ENCODE peak calls at places on chromosomes 4 and X, in four cellular contexts. One of them, this sample, is unnamed.

GRCh38 chrX:136456133-136456532 is 31.6 kb upstream of the BRS3 start:
- DNase-seq in GM12878: no peak
- DNase-seq in K562: peak; percentile 16
- DNase-seq in A549: no peak
- DNase-seq in this sample: no peak

GRCh38 chr4:7223566-7223965 is 31.2 kb downstream of the SORCS2 start:
- DNase-seq in GM12878: no peak
- DNase-seq in K562: no peak
- DNase-seq in A549: peak; percentile 46
- DNase-seq in this sample: no peak

GRCh38 chr4:6727081-6727942 is 11.3 kb downstream of the BLOC1S4 start:
- DNase-seq in GM12878: no peak
- DNase-seq in K562: no peak
- DNase-seq in A549: no peak
- DNase-seq in this sample: peak; percentile 27

GRCh38 chrX:102746134-102746584 is 25.6 kb downstream of the GPRASP3 start:
- DNase-seq in A549: no peak
- DNase-seq in GM12878: no peak
- DNase-seq in K562: no peak
- DNase-seq in this sample: peak; percentile 49

GRCh38 chr4:87975466-87975865 is at the start of gene SPP1:
- DNase-seq in GM12878: no peak
- DNase-seq in K562: no peak
- DNase-seq in A549: peak; percentile 76
- DNase-seq in this sample: peak; percentile 87

GRCh38 chr4:87097075-87097474 is 123.3 kb downstream of the KLHL8 start:
- DNase-seq in GM12878: no peak
- DNase-seq in A549: no peak
- DNase-seq in K562: peak; percentile 61
- DNase-seq in this sample: peak; percentile 74

GRCh38 chr4:86302242-86302641 is 57.6 kb downstream of the MAPK10 start:
- DNase-seq in A549: no peak
- DNase-seq in K562: no peak
- DNase-seq in GM12878: no peak
- DNase-seq in this sample: peak; percentile 76

GRCh38 chrX:119685225-119686066 is 7.5 kb downstream of the SEPTIN6 start:
- DNase-seq in A549: no peak
- DNase-seq in GM12878: no peak
- DNase-seq in K562: peak; percentile 65
- DNase-seq in this sample: no peak

GRCh38 chr4:148999924-149000323 is 557.7 kb upstream of the NR3C2 start:
- DNase-seq in K562: no peak
- DNase-seq in GM12878: no peak
- DNase-seq in A549: no peak
- DNase-seq in this sample: no peak

GRCh38 chr4:148998719-148999118 is 556.5 kb upstream of the NR3C2 start:
- DNase-seq in K562: peak; percentile 3
- DNase-seq in A549: peak; percentile 4
- DNase-seq in GM12878: no peak
- DNase-seq in this sample: peak; percentile 75
- TF ChIP-seq CTCF in K562: peak; percentile 8
- TF ChIP-seq CTCF in A549: no peak
- TF ChIP-seq CTCF in GM12878: peak; percentile 27
- TF ChIP-seq CTCF in this sample: peak; percentile 80

GRCh38 chrX:1658083-1658463 is 43.2 kb downstream of the ASMT start:
- DNase-seq in GM12878: no peak
- DNase-seq in K562: no peak
- DNase-seq in A549: peak; percentile 14
- DNase-seq in this sample: no peak
- TF ChIP-seq JUNB in GM12878: no peak
- TF ChIP-seq JUNB in K562: no peak
- TF ChIP-seq JUNB in A549: no peak
- TF ChIP-seq JUNB in this sample: no peak

GRCh38 chr4:126957555-126958440 is 675.0 kb upstream of the INTU start:
- DNase-seq in GM12878: no peak
- DNase-seq in A549: no peak
- DNase-seq in K562: peak; percentile 45
- DNase-seq in this sample: no peak
- TF ChIP-seq CTCF in GM12878: no peak
- TF ChIP-seq CTCF in A549: no peak
- TF ChIP-seq CTCF in K562: peak; percentile 31
- TF ChIP-seq CTCF in this sample: no peak

DNA sequence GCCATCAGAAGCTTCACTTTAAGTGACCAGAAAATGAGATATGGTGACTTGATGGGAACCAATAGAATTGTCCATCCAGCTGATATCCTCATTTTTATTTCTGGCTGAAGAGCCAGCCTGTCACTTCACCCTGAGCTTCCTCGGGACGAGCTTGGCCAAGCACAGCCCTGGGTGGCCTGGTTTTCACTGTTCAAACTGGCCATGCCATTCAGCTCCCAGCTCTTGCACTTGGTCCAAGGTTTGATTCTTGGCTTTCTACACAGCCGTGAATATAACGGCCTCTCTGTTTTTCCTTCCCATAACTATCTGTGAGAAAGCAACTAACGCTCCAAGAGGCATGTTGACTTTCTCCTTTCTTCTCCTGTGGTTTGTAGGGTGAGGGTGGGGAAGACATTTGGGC is 71.9 kb downstream of the LIMCH1 start:
- DNase-seq in K562: no peak
- DNase-seq in GM12878: no peak
- DNase-seq in A549: no peak
- DNase-seq in this sample: no peak
- TF ChIP-seq JUNB in K562: no peak
- TF ChIP-seq JUNB in GM12878: no peak
- TF ChIP-seq JUNB in A549: no peak
- TF ChIP-seq JUNB in this sample: no peak

DNA sequence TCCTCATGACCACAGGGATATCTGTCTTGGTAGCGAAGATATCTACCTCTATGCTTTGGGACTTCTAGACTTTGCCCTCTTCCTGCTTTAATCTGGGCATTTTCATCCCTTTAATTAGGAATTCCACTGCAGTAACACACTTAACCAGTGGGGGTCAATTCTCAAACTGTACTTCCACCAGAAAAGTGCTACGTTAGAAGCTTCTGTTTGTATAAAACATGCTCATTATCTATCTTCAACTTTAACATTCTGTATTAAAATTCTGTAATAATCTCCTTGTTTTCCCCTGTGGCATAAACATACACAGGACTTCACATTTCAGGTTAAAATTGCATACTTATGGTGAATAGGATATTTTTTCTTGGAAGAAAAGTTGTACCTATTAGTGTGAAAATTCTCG is 105.6 kb downstream of the AMMECR1 start:
- DNase-seq in K562: no peak
- DNase-seq in A549: peak; percentile 15
- DNase-seq in GM12878: no peak
- DNase-seq in this sample: peak; percentile 30
- TF ChIP-seq CTCF in K562: peak; percentile 21
- TF ChIP-seq CTCF in A549: no peak
- TF ChIP-seq CTCF in GM12878: no peak
- TF ChIP-seq CTCF in this sample: peak; percentile 42

DNA sequence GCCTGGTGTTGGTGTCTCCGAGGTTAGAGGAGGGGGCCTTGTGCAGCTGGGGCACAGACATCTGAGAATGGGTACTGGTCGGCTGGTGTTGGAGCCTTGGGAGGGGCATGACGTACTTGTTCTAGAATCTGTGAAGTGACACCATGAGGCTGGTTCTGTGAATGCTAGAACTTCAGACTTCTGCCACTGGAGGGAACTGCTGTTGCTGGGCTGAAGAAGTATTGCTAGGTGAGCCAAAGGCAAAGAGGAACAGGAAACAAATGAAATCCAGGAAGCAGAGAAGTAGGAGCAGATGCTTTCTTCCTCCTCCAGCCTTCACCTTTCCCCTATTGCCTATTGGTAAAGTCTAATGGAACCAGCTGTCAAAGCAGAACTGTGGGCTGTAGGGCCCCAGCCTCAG is 120.9 kb upstream of the DDIT4L start:
- DNase-seq in GM12878: no peak
- DNase-seq in K562: no peak
- DNase-seq in A549: peak; percentile 41
- DNase-seq in this sample: peak; percentile 15
- TF ChIP-seq JUNB in GM12878: no peak
- TF ChIP-seq JUNB in K562: no peak
- TF ChIP-seq JUNB in A549: no peak
- TF ChIP-seq JUNB in this sample: no peak

DNA sequence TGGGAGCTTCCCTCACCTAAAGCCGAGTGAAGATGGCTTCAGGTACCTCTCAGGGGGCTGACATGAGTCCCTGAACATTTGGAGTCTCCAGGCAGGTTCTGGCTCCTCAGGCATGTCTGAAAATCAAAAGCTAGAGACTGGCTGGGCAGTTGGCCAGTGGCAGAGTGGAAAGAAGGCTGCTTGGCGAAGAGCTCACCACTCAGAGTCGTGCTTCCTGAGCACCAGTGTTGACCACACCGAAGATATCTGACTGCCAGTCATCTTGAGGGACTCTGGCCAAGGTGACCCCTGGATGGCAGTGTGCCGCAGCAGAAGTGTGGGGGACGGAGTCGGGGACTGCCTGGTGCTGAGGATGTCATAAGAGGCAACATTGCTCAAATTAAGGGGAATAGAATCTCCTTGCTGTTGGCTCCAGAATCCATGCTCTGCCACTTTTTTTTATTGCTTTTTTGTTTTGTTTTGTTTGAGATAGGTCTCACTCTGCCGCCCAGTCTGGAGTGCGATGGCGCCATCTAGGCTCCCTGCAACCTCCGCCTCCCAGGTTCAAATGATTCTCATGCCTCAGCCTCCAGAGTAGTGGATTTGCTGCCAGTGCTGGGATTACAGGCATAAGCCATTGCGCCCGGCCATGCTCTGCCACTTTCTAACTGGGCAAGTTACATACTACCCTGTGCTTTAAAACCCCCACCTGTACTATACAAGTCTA is 172.5 kb upstream of the GATB start:
- DNase-seq in K562: no peak
- DNase-seq in A549: no peak
- DNase-seq in GM12878: no peak
- DNase-seq in this sample: peak; percentile 19
- TF ChIP-seq CTCF in K562: no peak
- TF ChIP-seq CTCF in A549: no peak
- TF ChIP-seq CTCF in GM12878: no peak
- TF ChIP-seq CTCF in this sample: peak; percentile 56